ENCODE peak calls at places on chromosome 18, in ten cellular contexts. T is fibroblast of lung, J is neuronal stem cell, R is testis, D is kidney, P is GM23338, L is NT2/D1, Q is tibial artery, N is sigmoid colon, U is AG09309. S is an unnamed sample.

GRCh38 chr18:11366410-11366809 is 217.0 kb upstream of the PIEZO2 start:
- DNase-seq in P (no peak), Q (no peak), J (no peak), T (peak; percentile 41), U (peak; percentile 3), L (no peak), R (no peak), D (no peak), N (no peak), S (peak; percentile 45)

GRCh38 chr18:71398530-71398929 is 1109.7 kb downstream of the SOCS6 start:
- DNase-seq in P (peak; percentile 1), R (peak; percentile 54), J (peak; percentile 51), L (peak; percentile 16), D (no peak), Q (no peak), T (peak; percentile 9), N (no peak), U (no peak), S (no peak)

GRCh38 chr18:7452331-7452730 is 114.8 kb upstream of the PTPRM start:
- DNase-seq in D (no peak), Q (no peak), P (peak; percentile 81), R (peak; percentile 60), U (no peak), L (peak; percentile 38), J (no peak), N (no peak), T (no peak), S (no peak)

GRCh38 chr18:77063256-77063655 is 69.3 kb downstream of the MBP start:
- DNase-seq in N (no peak), U (no peak), R (no peak), J (no peak), D (no peak), P (peak; percentile 35), L (no peak), Q (no peak), T (peak; percentile 80), S (no peak)

GRCh38 chr18:7307586-7307985 is 76.7 kb downstream of the LRRC30 start:
- DNase-seq in Q (no peak), U (no peak), N (no peak), D (no peak), R (no peak), T (no peak), L (no peak), P (no peak), J (no peak), S (no peak)

GRCh38 chr18:6056171-6056932 is 161.0 kb upstream of the TMEM200C start:
- DNase-seq in L (no peak), R (no peak), P (no peak), U (peak; percentile 18), Q (no peak), D (no peak), N (no peak), T (peak; percentile 75), J (peak; percentile 11), S (peak; percentile 31)

GRCh38 chr18:65938592-65939372 is 188.0 kb downstream of the CDH7 start:
- DNase-seq in P (peak; percentile 89), L (peak; percentile 25), J (no peak), N (no peak), R (peak; percentile 85), D (no peak), U (no peak), Q (no peak), T (peak; percentile 9), S (no peak)

GRCh38 chr18:12470382-12471090 is 62.8 kb downstream of the PRELID3A start:
- DNase-seq in R (no peak), Q (no peak), D (no peak), P (no peak), U (no peak), T (no peak), N (no peak), J (no peak), L (no peak), S (no peak)

GRCh38 chr18:77206676-77207370 is 42.8 kb upstream of the GALR1 start:
- DNase-seq in U (no peak), P (no peak), L (no peak), J (no peak), D (no peak), T (peak; percentile 75), N (peak; percentile 86), R (peak; percentile 63), Q (peak; percentile 90), S (peak; percentile 58)

GRCh38 chr18:8507881-8508280 is 101.4 kb upstream of the RAB12 start:
- DNase-seq in J (no peak), P (no peak), U (peak; percentile 21), Q (no peak), D (no peak), R (no peak), L (no peak), N (no peak), T (peak; percentile 17), S (no peak)

GRCh38 chr18:21194871-21195771 is 46.9 kb upstream of the GREB1L start:
- DNase-seq in T (peak; percentile 42), Q (no peak), L (peak; percentile 0), N (no peak), P (peak; percentile 67), D (no peak), U (peak; percentile 13), J (peak; percentile 42), R (no peak), S (peak; percentile 6)

GRCh38 chr18:52995875-52996274 is 655.9 kb downstream of the DCC start:
- DNase-seq in P (no peak), Q (no peak), T (no peak), J (no peak), N (no peak), R (no peak), D (no peak), U (no peak), L (no peak), S (no peak)

GRCh38 chr18:3015851-3016250 is 2.9 kb upstream of the LPIN2 start:
- DNase-seq in T (no peak), U (no peak), R (no peak), J (no peak), Q (no peak), L (no peak), P (no peak), D (no peak), N (no peak), S (no peak)

GRCh38 chr18:12287684-12288405 is 20.2 kb upstream of the TUBB6 start:
- DNase-seq in R (peak; percentile 84), L (no peak), D (peak; percentile 94), J (no peak), Q (peak; percentile 95), T (peak; percentile 98), N (peak; percentile 93), P (peak; percentile 66), U (peak; percentile 78), S (peak; percentile 77)

GRCh38 chr18:38284992-38285391 is 719.4 kb upstream of the CELF4 start:
- DNase-seq in R (no peak), Q (no peak), T (no peak), J (no peak), U (no peak), D (no peak), L (no peak), N (no peak), P (no peak), S (no peak)

GRCh38 chr18:57895182-57895581 is 92.1 kb upstream of the ATP8B1 start:
- DNase-seq in R (no peak), T (no peak), N (no peak), U (no peak), P (no peak), L (no peak), J (no peak), Q (no peak), D (no peak), S (no peak)

GRCh38 chr18:79400091-79400590 is 4.4 kb downstream of the NFATC1 start:
- DNase-seq in Q (peak; percentile 86), L (no peak), P (no peak), N (peak; percentile 85), T (no peak), J (no peak), D (peak; percentile 88), U (no peak), R (peak; percentile 78), S (no peak)

GRCh38 chr18:22452226-22452668 is 34.5 kb upstream of the CTAGE1 start:
- DNase-seq in T (no peak), P (no peak), L (no peak), J (no peak), N (no peak), Q (no peak), R (no peak), D (no peak), U (no peak), S (no peak)
- H3K4me3 ChIP-seq in T (no peak overlapping the region), P (peak overlapping the region; percentile 45), L (peak overlapping the region; percentile 15), J (no peak overlapping the region), N (no peak overlapping the region), Q (no peak overlapping the region), R (no peak overlapping the region), D (no peak overlapping the region), U (no peak overlapping the region), S (no peak overlapping the region)

GRCh38 chr18:4119813-4120212 is 335.3 kb downstream of the DLGAP1 start:
- DNase-seq in J (no peak), P (no peak), D (no peak), T (no peak), Q (no peak), N (no peak), U (no peak), R (no peak), L (no peak), S (no peak)
- H3K4me3 ChIP-seq in J (no peak overlapping the region), P (peak overlapping the region; percentile 11), D (no peak overlapping the region), T (no peak overlapping the region), Q (no peak overlapping the region), N (no peak overlapping the region), U (no peak overlapping the region), R (no peak overlapping the region), L (no peak overlapping the region), S (no peak overlapping the region)

DNA sequence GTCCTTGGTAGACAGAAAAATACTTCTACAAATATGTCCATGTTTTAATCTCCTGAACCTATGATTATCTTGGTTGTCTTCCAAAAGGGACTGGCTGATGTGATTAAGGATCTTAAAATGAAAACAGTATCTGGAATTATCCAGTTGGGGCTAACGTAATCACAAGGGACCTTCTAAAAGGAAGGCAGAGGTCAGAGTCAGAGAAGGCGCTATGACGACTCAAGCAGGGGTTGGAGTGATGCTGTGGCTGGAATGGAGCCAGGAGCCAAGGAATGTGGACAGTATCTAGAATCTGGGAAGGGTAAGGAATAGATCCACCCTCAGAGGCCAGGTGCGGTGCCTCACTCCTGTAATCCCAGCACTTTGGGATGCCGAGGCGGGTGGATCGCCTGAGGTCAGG is 4.2 kb upstream of the USP14 start:
- DNase-seq in L (no peak), D (no peak), P (no peak), J (no peak), T (no peak), N (no peak), Q (no peak), R (no peak), U (no peak), S (peak; percentile 1)
- H3K4me3 ChIP-seq in L (no peak overlapping the region), D (no peak overlapping the region), P (no peak overlapping the region), J (no peak overlapping the region), T (no peak overlapping the region), N (no peak overlapping the region), Q (no peak overlapping the region), R (no peak overlapping the region), U (no peak overlapping the region), S (no peak overlapping the region)

DNA sequence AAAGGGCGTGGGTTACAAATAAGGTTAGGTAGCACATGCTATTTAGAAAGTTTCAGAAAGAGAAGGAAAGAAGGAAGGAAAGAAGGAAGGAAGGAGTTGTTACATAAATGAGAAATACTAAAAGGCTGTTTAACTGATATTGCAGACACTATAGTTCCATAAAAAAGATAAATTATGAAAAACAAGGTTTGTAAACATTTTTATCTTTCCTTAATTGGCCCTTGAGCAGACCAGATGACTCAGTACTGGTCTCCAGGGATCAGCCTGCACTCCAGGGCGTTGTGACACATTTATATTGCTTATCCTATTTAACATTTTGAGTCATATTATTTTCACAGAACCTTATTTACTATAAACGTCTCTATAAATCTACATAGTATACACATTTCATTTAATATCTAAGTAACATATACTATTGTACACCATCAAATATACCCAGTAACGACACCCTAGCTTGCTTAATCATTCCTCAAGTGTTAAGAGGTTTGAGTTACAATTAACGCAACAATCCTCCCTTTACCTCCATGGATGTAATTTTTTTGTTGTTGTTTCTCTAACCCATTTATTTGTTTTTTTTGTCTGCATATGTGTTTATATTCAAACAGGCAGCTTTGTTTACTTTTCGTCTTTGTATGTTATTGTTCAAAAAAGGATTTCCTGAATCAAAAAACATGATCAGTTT is 2.8 kb upstream of the RAB31 start:
- DNase-seq in N (peak; percentile 10), T (peak; percentile 59), U (no peak), Q (no peak), D (no peak), R (no peak), L (no peak), P (no peak), J (no peak), S (no peak)
- H3K4me3 ChIP-seq in N (no peak overlapping the region), T (no peak overlapping the region), U (no peak overlapping the region), Q (no peak overlapping the region), D (no peak overlapping the region), R (no peak overlapping the region), L (no peak overlapping the region), P (no peak overlapping the region), J (no peak overlapping the region), S (no peak overlapping the region)

S was measured in skeletal muscle cell.